ENCODE peak calls at places on chromosomes 4 and X, in six cellular contexts. One of them, this sample, is unnamed.

GRCh38 chr4:174828845-174829701 is at the start of gene GLRA3:
- DNase-seq in choroid plexus epithelial cell: peak; percentile 74
- DNase-seq in fibroblast of lung: peak; percentile 47
- DNase-seq in fibroblast of the aortic adventitia: peak; percentile 37
- DNase-seq in lower lobe of right lung: peak; percentile 68
- DNase-seq in dorsolateral prefrontal cortex: peak; percentile 81
- DNase-seq in this sample: peak; percentile 35

GRCh38 chrX:113741744-113742143 is 842.1 kb upstream of the HTR2C start:
- DNase-seq in lower lobe of right lung: no peak
- DNase-seq in dorsolateral prefrontal cortex: no peak
- DNase-seq in fibroblast of the aortic adventitia: peak; percentile 7
- DNase-seq in fibroblast of lung: peak; percentile 29
- DNase-seq in choroid plexus epithelial cell: peak; percentile 0
- DNase-seq in this sample: no peak

GRCh38 chr4:6252051-6252450 is 17.6 kb upstream of the WFS1 start:
- DNase-seq in fibroblast of lung: no peak
- DNase-seq in dorsolateral prefrontal cortex: no peak
- DNase-seq in fibroblast of the aortic adventitia: no peak
- DNase-seq in choroid plexus epithelial cell: no peak
- DNase-seq in lower lobe of right lung: peak; percentile 21
- DNase-seq in this sample: no peak

GRCh38 chrX:39995457-39995856 is 102.3 kb downstream of the BCOR start:
- DNase-seq in choroid plexus epithelial cell: no peak
- DNase-seq in fibroblast of the aortic adventitia: no peak
- DNase-seq in lower lobe of right lung: no peak
- DNase-seq in dorsolateral prefrontal cortex: no peak
- DNase-seq in fibroblast of lung: no peak
- DNase-seq in this sample: no peak

GRCh38 chr4:74800310-74800709 is 6.0 kb upstream of the BTC start:
- DNase-seq in fibroblast of the aortic adventitia: no peak
- DNase-seq in lower lobe of right lung: no peak
- DNase-seq in fibroblast of lung: no peak
- DNase-seq in choroid plexus epithelial cell: no peak
- DNase-seq in dorsolateral prefrontal cortex: no peak
- DNase-seq in this sample: no peak

GRCh38 chr4:72513227-72513626 is 55.8 kb downstream of the ADAMTS3 start:
- DNase-seq in lower lobe of right lung: no peak
- DNase-seq in fibroblast of lung: no peak
- DNase-seq in dorsolateral prefrontal cortex: no peak
- DNase-seq in fibroblast of the aortic adventitia: no peak
- DNase-seq in choroid plexus epithelial cell: no peak
- DNase-seq in this sample: no peak

GRCh38 chrX:80335062-80335830 is 85.0 kb upstream of the TENT5D start:
- DNase-seq in lower lobe of right lung: peak; percentile 49
- DNase-seq in fibroblast of lung: no peak
- DNase-seq in dorsolateral prefrontal cortex: no peak
- DNase-seq in fibroblast of the aortic adventitia: peak; percentile 39
- DNase-seq in choroid plexus epithelial cell: no peak
- DNase-seq in this sample: no peak

GRCh38 chr4:31069151-31069550 is 349.0 kb downstream of the PCDH7 start:
- DNase-seq in fibroblast of the aortic adventitia: no peak
- DNase-seq in choroid plexus epithelial cell: no peak
- DNase-seq in lower lobe of right lung: no peak
- DNase-seq in fibroblast of lung: peak; percentile 29
- DNase-seq in dorsolateral prefrontal cortex: no peak
- DNase-seq in this sample: no peak

GRCh38 chr4:78079701-78080430 is 22.7 kb downstream of the FRAS1 start:
- DNase-seq in lower lobe of right lung: no peak
- DNase-seq in fibroblast of lung: no peak
- DNase-seq in fibroblast of the aortic adventitia: no peak
- DNase-seq in choroid plexus epithelial cell: no peak
- DNase-seq in dorsolateral prefrontal cortex: no peak
- DNase-seq in this sample: no peak

DNA sequence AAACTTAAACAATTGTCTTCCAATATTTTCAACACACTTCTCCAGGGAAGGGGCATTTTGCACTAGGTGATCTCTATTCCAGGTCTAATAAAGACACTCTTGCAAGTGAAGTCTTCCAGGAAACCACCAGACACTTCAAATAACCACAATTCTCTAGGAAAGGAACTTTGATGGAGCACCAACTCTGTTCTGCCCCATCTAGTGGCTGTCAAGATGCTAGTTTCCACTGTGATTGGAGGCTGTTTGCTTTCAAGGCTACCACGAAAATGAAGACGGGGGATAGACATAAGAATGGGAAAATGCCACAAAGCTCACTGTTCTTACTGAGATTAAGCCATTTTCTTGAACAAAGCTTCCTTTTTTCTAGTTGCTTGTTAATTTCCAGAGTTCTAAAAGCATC is 100.6 kb upstream of the F9 start:
- DNase-seq in fibroblast of the aortic adventitia: peak; percentile 12
- DNase-seq in fibroblast of lung: peak; percentile 26
- DNase-seq in choroid plexus epithelial cell: no peak
- DNase-seq in lower lobe of right lung: no peak
- DNase-seq in dorsolateral prefrontal cortex: no peak
- DNase-seq in this sample: no peak
- TF ChIP-seq CTCF in fibroblast of the aortic adventitia: peak; percentile 19
- TF ChIP-seq CTCF in fibroblast of lung: peak; percentile 19
- TF ChIP-seq CTCF in choroid plexus epithelial cell: no peak
- TF ChIP-seq CTCF in lower lobe of right lung: no peak
- TF ChIP-seq CTCF in dorsolateral prefrontal cortex: no peak
- TF ChIP-seq CTCF in this sample: no peak

GRCh38 chrX:149871940-149872339 is 9.0 kb upstream of the MAGEA8 start:
- DNase-seq in fibroblast of lung: peak; percentile 10
- DNase-seq in lower lobe of right lung: no peak
- DNase-seq in choroid plexus epithelial cell: peak; percentile 11
- DNase-seq in dorsolateral prefrontal cortex: no peak
- DNase-seq in fibroblast of the aortic adventitia: no peak
- DNase-seq in this sample: no peak
- TF ChIP-seq CTCF in fibroblast of lung: no peak
- TF ChIP-seq CTCF in lower lobe of right lung: peak; percentile 21
- TF ChIP-seq CTCF in choroid plexus epithelial cell: peak; percentile 47
- TF ChIP-seq CTCF in dorsolateral prefrontal cortex: no peak
- TF ChIP-seq CTCF in fibroblast of the aortic adventitia: no peak
- TF ChIP-seq CTCF in this sample: no peak

GRCh38 chrX:71911023-71911730 is 532 bp downstream of the NHSL2 start:
- DNase-seq in choroid plexus epithelial cell: no peak
- DNase-seq in fibroblast of lung: peak; percentile 24
- DNase-seq in dorsolateral prefrontal cortex: no peak
- DNase-seq in lower lobe of right lung: no peak
- DNase-seq in fibroblast of the aortic adventitia: no peak
- DNase-seq in this sample: no peak
- TF ChIP-seq CTCF in choroid plexus epithelial cell: peak; percentile 29
- TF ChIP-seq CTCF in fibroblast of lung: no peak
- TF ChIP-seq CTCF in dorsolateral prefrontal cortex: no peak
- TF ChIP-seq CTCF in lower lobe of right lung: no peak
- TF ChIP-seq CTCF in fibroblast of the aortic adventitia: peak; percentile 13
- TF ChIP-seq CTCF in this sample: no peak

GRCh38 chr4:126582737-126583136 is 1050.0 kb upstream of the INTU start:
- DNase-seq in dorsolateral prefrontal cortex: no peak
- DNase-seq in lower lobe of right lung: no peak
- DNase-seq in fibroblast of lung: no peak
- DNase-seq in fibroblast of the aortic adventitia: no peak
- DNase-seq in choroid plexus epithelial cell: peak; percentile 23
- DNase-seq in this sample: no peak
- TF ChIP-seq CTCF in dorsolateral prefrontal cortex: no peak
- TF ChIP-seq CTCF in lower lobe of right lung: no peak
- TF ChIP-seq CTCF in fibroblast of lung: peak; percentile 13
- TF ChIP-seq CTCF in fibroblast of the aortic adventitia: no peak
- TF ChIP-seq CTCF in choroid plexus epithelial cell: peak; percentile 52
- TF ChIP-seq CTCF in this sample: no peak

DNA sequence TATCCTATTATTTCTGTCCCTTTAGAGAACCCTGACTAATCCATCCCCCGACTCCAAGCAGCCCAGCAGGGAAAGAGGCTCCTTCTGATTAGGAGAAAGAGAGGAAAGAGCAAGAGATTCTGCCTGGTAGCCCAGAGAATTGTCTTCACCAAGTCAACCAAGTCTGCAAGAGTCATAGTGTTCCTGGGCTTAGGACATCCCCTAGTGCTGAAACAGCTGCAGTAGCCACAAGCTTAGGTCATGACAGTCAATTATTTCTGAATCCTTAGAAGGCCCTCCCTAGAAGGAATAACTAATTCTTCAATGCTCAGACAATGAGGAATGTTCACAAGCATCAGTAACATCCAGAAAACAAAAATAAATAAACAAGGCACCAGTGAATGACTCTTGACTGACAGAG is 480.3 kb upstream of the GRIA3 start:
- DNase-seq in fibroblast of the aortic adventitia: peak; percentile 0
- DNase-seq in choroid plexus epithelial cell: peak; percentile 3
- DNase-seq in fibroblast of lung: peak; percentile 25
- DNase-seq in lower lobe of right lung: no peak
- DNase-seq in dorsolateral prefrontal cortex: no peak
- DNase-seq in this sample: no peak
- TF ChIP-seq CTCF in fibroblast of the aortic adventitia: no peak
- TF ChIP-seq CTCF in choroid plexus epithelial cell: peak; percentile 13
- TF ChIP-seq CTCF in fibroblast of lung: no peak
- TF ChIP-seq CTCF in lower lobe of right lung: no peak
- TF ChIP-seq CTCF in dorsolateral prefrontal cortex: no peak
- TF ChIP-seq CTCF in this sample: no peak

GRCh38 chrX:19121898-19122640 is at the start of gene ADGRG2:
- DNase-seq in dorsolateral prefrontal cortex: no peak
- DNase-seq in lower lobe of right lung: peak; percentile 54
- DNase-seq in fibroblast of lung: peak; percentile 21
- DNase-seq in fibroblast of the aortic adventitia: peak; percentile 2
- DNase-seq in choroid plexus epithelial cell: peak; percentile 16
- DNase-seq in this sample: no peak
- TF ChIP-seq CTCF in dorsolateral prefrontal cortex: no peak
- TF ChIP-seq CTCF in lower lobe of right lung: peak; percentile 11
- TF ChIP-seq CTCF in fibroblast of lung: no peak
- TF ChIP-seq CTCF in fibroblast of the aortic adventitia: peak; percentile 8
- TF ChIP-seq CTCF in choroid plexus epithelial cell: no peak
- TF ChIP-seq CTCF in this sample: no peak

GRCh38 chrX:42678133-42678532 is 99.8 kb downstream of the PPP1R2C start:
- DNase-seq in choroid plexus epithelial cell: peak; percentile 42
- DNase-seq in fibroblast of lung: peak; percentile 6
- DNase-seq in lower lobe of right lung: no peak
- DNase-seq in dorsolateral prefrontal cortex: no peak
- DNase-seq in fibroblast of the aortic adventitia: peak; percentile 63
- DNase-seq in this sample: no peak
- TF ChIP-seq CTCF in choroid plexus epithelial cell: peak; percentile 30
- TF ChIP-seq CTCF in fibroblast of lung: no peak
- TF ChIP-seq CTCF in lower lobe of right lung: no peak
- TF ChIP-seq CTCF in dorsolateral prefrontal cortex: no peak
- TF ChIP-seq CTCF in fibroblast of the aortic adventitia: peak; percentile 20
- TF ChIP-seq CTCF in this sample: no peak

GRCh38 chrX:2434764-2435163 is 66.0 kb downstream of the DHRSX start:
- DNase-seq in dorsolateral prefrontal cortex: no peak
- DNase-seq in lower lobe of right lung: no peak
- DNase-seq in fibroblast of the aortic adventitia: no peak
- DNase-seq in fibroblast of lung: no peak
- DNase-seq in choroid plexus epithelial cell: no peak
- DNase-seq in this sample: no peak
- TF ChIP-seq CTCF in dorsolateral prefrontal cortex: no peak
- TF ChIP-seq CTCF in lower lobe of right lung: no peak
- TF ChIP-seq CTCF in fibroblast of the aortic adventitia: no peak
- TF ChIP-seq CTCF in fibroblast of lung: no peak
- TF ChIP-seq CTCF in choroid plexus epithelial cell: no peak
- TF ChIP-seq CTCF in this sample: no peak

DNA sequence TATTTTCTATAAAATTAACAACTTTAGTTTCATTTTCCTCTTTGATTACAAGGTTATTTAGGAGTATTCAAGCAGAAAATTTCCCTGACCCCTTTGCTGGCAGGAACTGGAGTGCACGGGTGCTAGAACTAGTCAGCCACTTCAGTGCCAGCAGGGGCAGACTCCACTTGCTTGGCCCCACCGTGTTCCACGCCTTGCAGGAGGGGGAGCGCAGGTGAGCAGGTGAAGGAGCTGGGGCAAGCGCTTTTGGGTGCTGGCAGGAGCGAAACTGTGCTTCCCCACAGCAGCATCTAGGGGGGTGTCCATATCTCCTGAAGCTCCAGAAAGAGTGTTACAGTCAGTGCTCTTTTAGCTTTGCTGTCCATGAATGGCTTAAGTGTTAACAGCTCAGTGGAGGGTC is 45.5 kb downstream of the MID2 start:
- DNase-seq in choroid plexus epithelial cell: no peak
- DNase-seq in lower lobe of right lung: no peak
- DNase-seq in fibroblast of the aortic adventitia: no peak
- DNase-seq in dorsolateral prefrontal cortex: no peak
- DNase-seq in fibroblast of lung: no peak
- DNase-seq in this sample: no peak
- TF ChIP-seq CTCF in choroid plexus epithelial cell: no peak
- TF ChIP-seq CTCF in lower lobe of right lung: no peak
- TF ChIP-seq CTCF in fibroblast of the aortic adventitia: no peak
- TF ChIP-seq CTCF in dorsolateral prefrontal cortex: no peak
- TF ChIP-seq CTCF in fibroblast of lung: no peak
- TF ChIP-seq CTCF in this sample: no peak

GRCh38 chrX:117059848-117060247 is 597.1 kb upstream of the CT83 start:
- DNase-seq in dorsolateral prefrontal cortex: no peak
- DNase-seq in fibroblast of the aortic adventitia: no peak
- DNase-seq in choroid plexus epithelial cell: no peak
- DNase-seq in fibroblast of lung: no peak
- DNase-seq in lower lobe of right lung: no peak
- DNase-seq in this sample: no peak

DNA sequence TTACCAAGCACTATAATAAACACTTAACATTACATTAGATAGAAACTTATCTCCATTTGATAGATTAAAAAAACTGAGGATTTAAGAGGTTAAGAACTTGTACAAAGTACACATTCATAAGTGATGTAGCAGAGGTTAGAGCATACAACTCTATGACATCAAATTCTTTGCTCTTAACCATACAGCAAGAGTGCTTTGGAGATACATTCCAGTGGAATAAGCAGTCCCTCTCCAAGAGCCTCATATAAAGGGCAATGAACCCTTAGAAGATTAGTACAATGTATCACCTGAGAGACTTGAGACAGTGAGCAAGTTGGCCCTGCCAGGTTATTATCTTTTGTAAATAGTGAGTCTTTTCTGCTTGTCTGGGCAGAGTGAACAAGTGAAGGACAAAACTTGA is 600.4 kb upstream of the CT83 start:
- DNase-seq in choroid plexus epithelial cell: no peak
- DNase-seq in dorsolateral prefrontal cortex: no peak
- DNase-seq in fibroblast of the aortic adventitia: no peak
- DNase-seq in fibroblast of lung: no peak
- DNase-seq in lower lobe of right lung: no peak
- DNase-seq in this sample: no peak
- TF ChIP-seq CTCF in choroid plexus epithelial cell: no peak
- TF ChIP-seq CTCF in dorsolateral prefrontal cortex: no peak
- TF ChIP-seq CTCF in fibroblast of the aortic adventitia: no peak
- TF ChIP-seq CTCF in fibroblast of lung: no peak
- TF ChIP-seq CTCF in lower lobe of right lung: no peak
- TF ChIP-seq CTCF in this sample: no peak